ENCODE peak calls at places on chromosomes 3 and 15, in nine cellular contexts. A is NT2/D1, T is neural progenitor cell, C is left ventricle myocardium inferior, K is mesenchymal stem cell, G is IMR-90, Y is upper lobe of right lung, B is esophagus squamous epithelium, S is ovary. E is an unnamed sample.

GRCh38 chr3:195209083-195209835 is 61.7 kb downstream of the XXYLT1 start:
- DNase-seq in A (no peak), T (no peak), C (no peak), K (no peak), G (peak; percentile 13), Y (peak; percentile 63), B (no peak), S (peak; percentile 52), E (peak; percentile 26)

GRCh38 chr3:143571548-143571947 is 276.7 kb downstream of the SLC9A9 start:
- DNase-seq in A (no peak), T (no peak), C (no peak), K (peak; percentile 8), G (no peak), Y (no peak), B (no peak), S (no peak), E (no peak)

GRCh38 chr3:120163023-120163422 is 68.8 kb upstream of the GSK3B start:
- DNase-seq in A (no peak), T (no peak), C (no peak), K (no peak), G (no peak), Y (no peak), B (no peak), S (no peak), E (no peak)

GRCh38 chr3:127535106-127535785 is 55.3 kb downstream of the TPRA1 start:
- DNase-seq in A (no peak), T (peak; percentile 31), C (no peak), K (no peak), G (no peak), Y (no peak), B (no peak), S (no peak), E (peak; percentile 5)

GRCh38 chr3:151544164-151544548 is 83.3 kb upstream of the IGSF10 start:
- DNase-seq in A (no peak), T (no peak), C (no peak), K (no peak), G (no peak), Y (no peak), B (no peak), S (no peak), E (no peak)

GRCh38 chr3:188026191-188026968 is 127.6 kb upstream of the LPP start:
- DNase-seq in A (no peak), T (no peak), C (no peak), K (no peak), G (no peak), Y (no peak), B (no peak), S (no peak), E (no peak)

GRCh38 chr3:12793701-12794100 is 2.8 kb upstream of the CAND2 start:
- DNase-seq in A (no peak), T (no peak), C (no peak), K (no peak), G (no peak), Y (peak; percentile 12), B (no peak), S (no peak), E (no peak)

GRCh38 chr3:111338059-111338698 is 203.8 kb upstream of the CD96 start:
- DNase-seq in A (peak; percentile 67), T (peak; percentile 53), C (no peak), K (peak; percentile 76), G (peak; percentile 86), Y (no peak), B (no peak), S (no peak), E (peak; percentile 86)

GRCh38 chr15:91264651-91265351 is 164.7 kb downstream of the SV2B start:
- DNase-seq in A (no peak), T (no peak), C (no peak), K (no peak), G (no peak), Y (no peak), B (no peak), S (no peak), E (no peak)

GRCh38 chr3:37103103-37103815 is 71.1 kb downstream of the LRRFIP2 start:
- DNase-seq in A (no peak), T (no peak), C (no peak), K (no peak), G (no peak), Y (no peak), B (no peak), S (no peak), E (no peak)

GRCh38 chr3:54538346-54538745 is 389.5 kb downstream of the LRTM1 start:
- DNase-seq in A (peak; percentile 9), T (peak; percentile 51), C (no peak), K (no peak), G (no peak), Y (no peak), B (no peak), S (no peak), E (no peak)

GRCh38 chr3:167811071-167811470 is 75.5 kb downstream of the SERPINI1 start:
- DNase-seq in A (no peak), T (no peak), C (no peak), K (no peak), G (no peak), Y (no peak), B (no peak), S (no peak), E (no peak)

GRCh38 chr3:107523361-107524213 is 825 bp downstream of the BBX start:
- DNase-seq in A (no peak), T (peak; percentile 74), C (peak; percentile 49), K (peak; percentile 74), G (peak; percentile 33), Y (peak; percentile 84), B (peak; percentile 52), S (peak; percentile 73), E (peak; percentile 48)

GRCh38 chr3:183829466-183829865 is 4.1 kb upstream of the MAP6D1 start:
- DNase-seq in A (no peak), T (no peak), C (no peak), K (no peak), G (no peak), Y (no peak), B (no peak), S (no peak), E (no peak)

GRCh38 chr3:136277115-136277514 is 27.0 kb downstream of the PCCB start:
- DNase-seq in A (no peak), T (no peak), C (no peak), K (no peak), G (no peak), Y (no peak), B (no peak), S (no peak), E (no peak)

GRCh38 chr15:62506217-62506805 is 341.2 kb upstream of the C2CD4B start:
- DNase-seq in A (peak; percentile 68), T (peak; percentile 52), C (no peak), K (peak; percentile 65), G (peak; percentile 70), Y (no peak), B (no peak), S (no peak), E (no peak)

GRCh38 chr3:139630532-139630931 is 47.2 kb downstream of the NMNAT3 start:
- DNase-seq in A (peak; percentile 28), T (peak; percentile 33), C (no peak), K (no peak), G (no peak), Y (no peak), B (no peak), S (no peak), E (no peak)

GRCh38 chr3:128081846-128082245 is 29.6 kb downstream of the SEC61A1 start:
- DNase-seq in A (no peak), T (no peak), C (no peak), K (peak; percentile 40), G (peak; percentile 78), Y (no peak), B (no peak), S (no peak), E (no peak)

DNA sequence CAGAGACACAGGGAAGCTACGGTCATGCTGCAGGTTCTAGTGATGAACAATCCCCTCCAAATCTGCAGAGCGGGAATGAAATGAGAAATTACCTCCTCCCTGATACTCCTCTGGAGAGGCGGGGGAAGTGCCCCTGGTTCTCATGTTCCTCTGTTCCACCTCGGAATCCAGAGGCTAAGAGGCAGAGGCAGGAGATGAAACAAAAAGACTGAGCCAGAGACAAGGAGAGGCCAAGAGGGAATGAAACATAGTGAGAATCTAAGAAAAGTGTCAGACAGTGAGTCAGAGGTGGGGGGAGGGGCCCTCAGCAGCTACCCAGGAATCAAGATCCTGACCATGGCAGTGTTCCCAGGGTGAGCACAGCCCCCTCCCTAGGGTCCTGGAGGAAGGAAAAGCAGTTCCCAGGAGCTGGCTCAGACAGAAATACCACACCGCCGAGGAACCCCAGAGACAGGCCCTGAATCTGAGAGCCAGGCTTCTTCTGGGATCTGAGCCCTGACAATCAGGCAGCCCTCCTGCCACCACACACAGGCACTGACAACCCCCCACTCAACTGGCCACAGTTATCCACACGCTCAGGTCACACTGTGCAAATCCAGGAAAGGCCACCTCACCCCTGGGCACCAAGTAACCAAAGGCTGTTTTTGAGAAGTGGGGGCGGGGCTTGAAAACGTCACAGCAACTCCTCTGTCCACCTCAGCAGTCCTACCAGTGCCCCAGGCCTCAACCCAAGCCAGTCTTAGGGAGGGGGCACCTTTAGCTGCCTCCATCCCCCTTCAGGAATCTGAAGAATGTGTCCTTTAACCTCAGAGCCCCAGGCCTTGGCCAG is 2.4 kb downstream of the CSRNP1 start:
- DNase-seq in A (peak; percentile 79), T (peak; percentile 76), C (peak; percentile 89), K (peak; percentile 99), G (peak; percentile 97), Y (peak; percentile 85), B (no peak), S (peak; percentile 94), E (peak; percentile 90)
- H3K4me3 ChIP-seq in A (peak overlapping the region; percentile 94), T (peak overlapping the region; percentile 87), C (peak overlapping the region; percentile 96), K (peak overlapping the region; percentile 91), G (peak overlapping the region; percentile 96), Y (peak overlapping the region; percentile 89), B (peak overlapping the region; percentile 91), S (peak overlapping the region; percentile 99), E (no peak overlapping the region)

GRCh38 chr3:51974963-51975856 is at the start of gene ABHD14A:
- DNase-seq in A (no peak), T (peak; percentile 88), C (peak; percentile 74), K (peak; percentile 69), G (peak; percentile 55), Y (peak; percentile 90), B (no peak), S (peak; percentile 86), E (peak; percentile 78)
- H3K4me1 ChIP-seq in A (peaks cover 20% of the 10 kb centered on the region), T (peaks cover 23% of the 10 kb centered on the region), C (peaks cover 54% of the 10 kb centered on the region), K (peaks cover 31% of the 10 kb centered on the region), G (peaks cover 13% of the 10 kb centered on the region), Y (peaks cover 21% of the 10 kb centered on the region), B (peaks cover 22% of the 10 kb centered on the region), S (peaks cover 3% of the 10 kb centered on the region), E (peaks cover 8% of the 10 kb centered on the region)

DNA sequence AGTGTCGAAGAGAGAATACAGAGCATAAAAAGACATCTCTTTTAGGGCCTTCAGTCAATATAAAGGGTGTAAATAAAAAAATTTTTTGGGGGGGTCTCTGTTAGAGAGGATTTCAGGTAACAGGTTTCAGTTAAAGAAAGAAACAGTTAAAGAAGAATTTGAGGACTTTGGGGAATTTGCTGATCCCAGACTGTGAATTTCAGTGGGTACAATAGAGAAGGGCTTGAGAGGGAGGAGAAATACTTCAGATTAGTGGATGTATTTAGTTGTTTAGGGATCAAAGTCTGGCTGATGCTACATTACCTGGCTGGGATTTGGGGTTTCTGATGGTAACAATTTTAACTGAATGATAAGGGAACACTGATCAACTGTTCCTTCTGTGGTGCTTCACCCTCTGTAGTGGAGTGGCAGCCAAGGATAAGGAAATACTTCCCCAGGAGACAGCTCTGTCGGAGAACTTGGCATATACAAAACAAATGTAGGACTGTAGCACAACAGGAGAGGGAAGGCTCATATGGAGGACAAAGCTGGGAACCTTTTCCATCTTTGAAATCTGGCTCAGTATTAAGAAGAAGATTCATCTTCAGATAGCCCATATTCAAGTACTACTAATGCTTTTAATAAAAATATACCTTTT is 79.2 kb downstream of the MEF2A start:
- DNase-seq in A (peak; percentile 11), T (no peak), C (no peak), K (no peak), G (no peak), Y (no peak), B (no peak), S (no peak), E (no peak)
- H3K9me3 ChIP-seq in A (peaks cover 30% of the 10 kb centered on the region), T (peaks cover 7% of the 10 kb centered on the region), C (peaks cover 10% of the 10 kb centered on the region), K (no peaks in the 10 kb centered on the region), G (no peaks in the 10 kb centered on the region), Y (peaks cover 6% of the 10 kb centered on the region), B (peaks cover 5% of the 10 kb centered on the region), S (no peaks in the 10 kb centered on the region), E (no peaks in the 10 kb centered on the region)

GRCh38 chr3:176663819-176664218 is 533.5 kb downstream of the TBL1XR1 start:
- DNase-seq in A (no peak), T (peak; percentile 39), C (no peak), K (peak; percentile 79), G (peak; percentile 66), Y (no peak), B (no peak), S (no peak), E (no peak)
- H3K4me3 ChIP-seq in A (no peak overlapping the region), T (no peak overlapping the region), C (no peak overlapping the region), K (no peak overlapping the region), G (no peak overlapping the region), Y (no peak overlapping the region), B (no peak overlapping the region), S (no peak overlapping the region), E (no peak overlapping the region)

E was measured in testis.